ENCODE peak calls at places on chromosomes 3 and 15, in nine cellular contexts. R is Ammon's horn, I is SW480, B is GF-D8, Z is AG09319, G is choroid plexus epithelial cell, U is fibroblast of the conjunctiva, V is HTR-8/SVneo, A is left ventricle myocardium inferior. J is an unnamed sample.

GRCh38 chr3:182947892-182948291 is 32.4 kb downstream of the DCUN1D1 start:
- DNase-seq in R (no peak), I (peak), B (no peak), Z (no peak), G (no peak), U (no peak), V (no peak), A (no peak), J (no peak)

GRCh38 chr3:125143982-125144652 is 68.4 kb downstream of the SLC12A8 start:
- DNase-seq in R (no peak), I (no peak), B (no peak), Z (no peak), G (peak), U (no peak), V (no peak), A (no peak), J (no peak)

GRCh38 chr3:58994746-58995330 is 55.0 kb downstream of the CFAP20DC start:
- DNase-seq in R (peak), I (peak), B (no peak), Z (peak), G (peak), U (peak), V (peak), A (no peak), J (peak)

GRCh38 chr3:32405155-32405554 is 13.5 kb downstream of the CMTM7 start:
- DNase-seq in R (no peak), I (no peak), B (no peak), Z (no peak), G (peak), U (no peak), V (no peak), A (no peak), J (no peak)

GRCh38 chr3:141979050-141979671 is 102.7 kb downstream of the ATP1B3 start:
- DNase-seq in R (no peak), I (peak), B (no peak), Z (no peak), G (peak), U (peak), V (peak), A (no peak), J (peak)

GRCh38 chr3:34212175-34212574 is 413.7 kb downstream of the PDCD6IP start:
- DNase-seq in R (no peak), I (no peak), B (no peak), Z (no peak), G (peak), U (no peak), V (no peak), A (no peak), J (no peak)

GRCh38 chr3:38018296-38019266 is 10.9 kb downstream of the PLCD1 start:
- DNase-seq in R (no peak), I (no peak), B (no peak), Z (no peak), G (no peak), U (no peak), V (no peak), A (no peak), J (no peak)

GRCh38 chr3:15521573-15521965 is at the start of gene COLQ:
- DNase-seq in R (no peak), I (no peak), B (no peak), Z (no peak), G (peak), U (no peak), V (no peak), A (no peak), J (no peak)

GRCh38 chr3:10357592-10358308 is 36.8 kb upstream of the SEC13 start:
- DNase-seq in R (no peak), I (peak), B (no peak), Z (peak), G (peak), U (peak), V (peak), A (no peak), J (peak)

GRCh38 chr3:166187237-166187636 is 350.0 kb upstream of the BCHE start:
- DNase-seq in R (no peak), I (no peak), B (no peak), Z (no peak), G (no peak), U (no peak), V (no peak), A (no peak), J (no peak)

GRCh38 chr15:92772626-92773244 is 117.2 kb upstream of the FAM174B start:
- DNase-seq in R (no peak), I (no peak), B (no peak), Z (no peak), G (peak), U (no peak), V (no peak), A (no peak), J (no peak)

GRCh38 chr3:30098656-30099454 is 507.5 kb upstream of the TGFBR2 start:
- DNase-seq in R (no peak), I (peak), B (no peak), Z (no peak), G (peak), U (no peak), V (peak), A (no peak), J (peak)

GRCh38 chr3:73084170-73084569 is 22.7 kb downstream of the EBLN2 start:
- DNase-seq in R (no peak), I (no peak), B (no peak), Z (no peak), G (no peak), U (no peak), V (no peak), A (no peak), J (no peak)

GRCh38 chr3:152556731-152557254 is 278.1 kb upstream of the P2RY1 start:
- DNase-seq in R (no peak), I (no peak), B (no peak), Z (no peak), G (peak), U (peak), V (peak), A (peak), J (no peak)

GRCh38 chr3:52090131-52090548 is 33.8 kb upstream of the DUSP7 start:
- DNase-seq in R (no peak), I (peak), B (no peak), Z (peak), G (peak), U (peak), V (peak), A (no peak), J (peak)

GRCh38 chr3:188051801-188052228 is 102.1 kb upstream of the LPP start:
- DNase-seq in R (peak), I (no peak), B (no peak), Z (no peak), G (peak), U (no peak), V (no peak), A (peak), J (no peak)

GRCh38 chr3:6805236-6805635 is 55.7 kb upstream of the GRM7 start:
- DNase-seq in R (no peak), I (no peak), B (no peak), Z (no peak), G (peak), U (no peak), V (no peak), A (no peak), J (no peak)

GRCh38 chr3:31770822-31771326 is 210.2 kb downstream of the OSBPL10 start:
- DNase-seq in R (no peak), I (no peak), B (no peak), Z (no peak), G (peak), U (no peak), V (no peak), A (no peak), J (no peak)

GRCh38 chr3:197811343-197811742 is 20.3 kb downstream of the LRCH3 start:
- DNase-seq in R (peak), I (no peak), B (no peak), Z (peak), G (peak), U (peak), V (no peak), A (peak), J (peak)

GRCh38 chr3:98556164-98557130 is 24.7 kb downstream of the GPR15 start:
- DNase-seq in R (no peak), I (no peak), B (peak), Z (no peak), G (no peak), U (no peak), V (no peak), A (no peak), J (no peak)

GRCh38 chr3:12969487-12969886 is 103.7 kb downstream of the IQSEC1 start:
- DNase-seq in R (no peak), I (no peak), B (no peak), Z (no peak), G (no peak), U (no peak), V (no peak), A (no peak), J (no peak)

GRCh38 chr3:43146599-43146998 is 40.7 kb upstream of the POMGNT2 start:
- DNase-seq in R (no peak), I (no peak), B (no peak), Z (no peak), G (no peak), U (no peak), V (no peak), A (no peak), J (no peak)

GRCh38 chr15:101288905-101289513 is 6.0 kb downstream of the SNRPA1 start:
- DNase-seq in R (no peak), I (peak), B (peak), Z (no peak), G (peak), U (no peak), V (peak), A (no peak), J (no peak)

GRCh38 chr15:68638953-68639500 is 60.2 kb downstream of the CORO2B start:
- DNase-seq in R (no peak), I (no peak), B (no peak), Z (no peak), G (peak), U (no peak), V (no peak), A (no peak), J (no peak)